ENCODE peak calls at places on chromosomes 7 and 10, in seven cellular contexts. One of them, this sample, is unnamed.
A peak's percentile ranks its signal among the peaks of the same experiment; 100 is the strongest.

GRCh38 chr7:7438851-7439250 is 96.8 kb downstream of the COL28A1 start:
- DNase-seq in IMR-90: peak; percentile 99
- DNase-seq in uterus: no peak
- DNase-seq in HCT116: peak; percentile 87
- DNase-seq in K562: no peak
- DNase-seq in right lobe of liver: no peak
- DNase-seq in adrenal gland: no peak
- DNase-seq in this sample: no peak

GRCh38 chr7:101172854-101173751 is 7.0 kb downstream of the NAT16 start:
- DNase-seq in IMR-90: peak; percentile 71
- DNase-seq in uterus: no peak
- DNase-seq in HCT116: no peak
- DNase-seq in K562: peak; percentile 47
- DNase-seq in right lobe of liver: peak; percentile 83
- DNase-seq in adrenal gland: peak; percentile 85
- DNase-seq in this sample: no peak

GRCh38 chr10:61830072-61830845 is 71.2 kb upstream of the ARID5B start:
- DNase-seq in IMR-90: no peak
- DNase-seq in uterus: no peak
- DNase-seq in HCT116: no peak
- DNase-seq in K562: peak; percentile 24
- DNase-seq in right lobe of liver: no peak
- DNase-seq in adrenal gland: no peak
- DNase-seq in this sample: no peak

GRCh38 chr10:87541114-87541513 is 36.4 kb downstream of the MINPP1 start:
- DNase-seq in IMR-90: peak; percentile 76
- DNase-seq in uterus: no peak
- DNase-seq in HCT116: no peak
- DNase-seq in K562: no peak
- DNase-seq in right lobe of liver: no peak
- DNase-seq in adrenal gland: no peak
- DNase-seq in this sample: no peak

GRCh38 chr10:99630991-99631390 is 10.8 kb upstream of the SLC25A28 start:
- DNase-seq in IMR-90: peak; percentile 15
- DNase-seq in uterus: no peak
- DNase-seq in HCT116: no peak
- DNase-seq in K562: no peak
- DNase-seq in right lobe of liver: no peak
- DNase-seq in adrenal gland: no peak
- DNase-seq in this sample: no peak

GRCh38 chr10:74292871-74293427 is 141.9 kb downstream of the ADK start:
- DNase-seq in IMR-90: peak; percentile 87
- DNase-seq in uterus: no peak
- DNase-seq in HCT116: peak; percentile 10
- DNase-seq in K562: no peak
- DNase-seq in right lobe of liver: no peak
- DNase-seq in adrenal gland: no peak
- DNase-seq in this sample: no peak

GRCh38 chr7:90689256-90689655 is 93.1 kb downstream of the CDK14 start:
- DNase-seq in IMR-90: no peak
- DNase-seq in uterus: no peak
- DNase-seq in HCT116: no peak
- DNase-seq in K562: no peak
- DNase-seq in right lobe of liver: no peak
- DNase-seq in adrenal gland: no peak
- DNase-seq in this sample: no peak

GRCh38 chr7:1855396-1856160 is 185.5 kb downstream of the ELFN1 start:
- DNase-seq in IMR-90: no peak
- DNase-seq in uterus: no peak
- DNase-seq in HCT116: no peak
- DNase-seq in K562: no peak
- DNase-seq in right lobe of liver: peak; percentile 31
- DNase-seq in adrenal gland: no peak
- DNase-seq in this sample: peak; percentile 45

GRCh38 chr7:134028853-134029252 is 98.3 kb upstream of the LRGUK start:
- DNase-seq in IMR-90: no peak
- DNase-seq in uterus: no peak
- DNase-seq in HCT116: no peak
- DNase-seq in K562: no peak
- DNase-seq in right lobe of liver: no peak
- DNase-seq in adrenal gland: no peak
- DNase-seq in this sample: no peak

GRCh38 chr10:51800121-51800520 is 100.7 kb upstream of the CSTF2T start:
- DNase-seq in IMR-90: no peak
- DNase-seq in uterus: no peak
- DNase-seq in HCT116: no peak
- DNase-seq in K562: no peak
- DNase-seq in right lobe of liver: no peak
- DNase-seq in adrenal gland: no peak
- DNase-seq in this sample: no peak

GRCh38 chr7:150361807-150362621 is 6.6 kb upstream of the REPIN1 start:
- DNase-seq in IMR-90: no peak
- DNase-seq in uterus: no peak
- DNase-seq in HCT116: no peak
- DNase-seq in K562: no peak
- DNase-seq in right lobe of liver: no peak
- DNase-seq in adrenal gland: no peak
- DNase-seq in this sample: peak; percentile 58

GRCh38 chr7:150363872-150364271 is 4.8 kb upstream of the REPIN1 start:
- DNase-seq in IMR-90: no peak
- DNase-seq in uterus: no peak
- DNase-seq in HCT116: no peak
- DNase-seq in K562: no peak
- DNase-seq in right lobe of liver: no peak
- DNase-seq in adrenal gland: no peak
- DNase-seq in this sample: no peak

GRCh38 chr7:150361402-150361801 is 7.2 kb upstream of the REPIN1 start:
- DNase-seq in IMR-90: no peak
- DNase-seq in uterus: no peak
- DNase-seq in HCT116: no peak
- DNase-seq in K562: no peak
- DNase-seq in right lobe of liver: no peak
- DNase-seq in adrenal gland: no peak
- DNase-seq in this sample: peak; percentile 44

GRCh38 chr7:150360682-150361058 is 8.0 kb upstream of the REPIN1 start:
- DNase-seq in IMR-90: no peak
- DNase-seq in uterus: no peak
- DNase-seq in HCT116: no peak
- DNase-seq in K562: no peak
- DNase-seq in right lobe of liver: no peak
- DNase-seq in adrenal gland: no peak
- DNase-seq in this sample: peak; percentile 10

DNA sequence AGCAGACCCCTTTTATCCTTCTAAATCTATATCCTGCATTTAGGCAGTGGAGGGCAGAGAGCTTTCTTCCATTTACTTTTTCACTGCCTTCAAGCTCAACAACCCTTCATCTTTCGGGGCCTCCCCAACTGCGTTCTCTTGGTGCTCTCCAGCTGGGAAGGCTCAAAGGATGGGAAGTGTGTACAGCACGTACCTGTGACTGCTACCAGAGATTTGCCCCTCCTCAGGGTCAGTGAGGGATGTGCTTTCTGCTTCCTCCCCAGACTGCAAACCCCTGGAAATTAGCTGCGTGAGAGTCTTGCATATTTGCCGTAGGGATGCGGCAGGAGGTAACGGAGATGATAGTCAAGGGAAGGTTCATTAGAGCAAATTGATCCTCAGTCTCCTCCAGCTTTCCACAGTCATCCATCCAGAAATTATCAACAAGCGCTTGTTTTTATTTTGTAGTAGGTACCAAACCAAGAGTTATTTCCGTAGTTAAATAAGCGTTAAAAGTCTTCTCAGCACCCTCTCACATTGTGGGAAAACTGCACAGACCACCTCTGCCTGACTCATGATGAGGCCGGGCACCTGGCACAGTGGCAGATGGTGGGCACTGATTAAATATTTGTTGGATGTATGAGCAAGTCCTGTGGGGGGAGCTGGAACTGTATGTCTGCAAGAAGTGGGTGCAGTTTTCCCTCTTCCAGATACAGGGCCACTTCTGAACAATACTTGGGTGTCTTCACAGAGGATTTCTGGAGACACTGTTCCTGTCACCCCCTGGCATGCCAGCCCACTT is 5.4 kb upstream of the REPIN1 start:
- DNase-seq in IMR-90: no peak
- DNase-seq in uterus: no peak
- DNase-seq in HCT116: no peak
- DNase-seq in K562: no peak
- DNase-seq in right lobe of liver: no peak
- DNase-seq in adrenal gland: no peak
- DNase-seq in this sample: peak; percentile 25
- H3K4me1 ChIP-seq in IMR-90: peaks cover 2% of the 10 kb centered on the region
- H3K4me1 ChIP-seq in uterus: no peaks in the 10 kb centered on the region
- H3K4me1 ChIP-seq in HCT116: peaks cover 8% of the 10 kb centered on the region
- H3K4me1 ChIP-seq in K562: peaks cover 22% of the 10 kb centered on the region
- H3K4me1 ChIP-seq in right lobe of liver: peaks cover 9% of the 10 kb centered on the region
- H3K4me1 ChIP-seq in adrenal gland: peaks cover 6% of the 10 kb centered on the region
- H3K4me1 ChIP-seq in this sample: no peaks in the 10 kb centered on the region

GRCh38 chr10:96612052-96612830 is 25.4 kb upstream of the TM9SF3 start:
- DNase-seq in IMR-90: no peak
- DNase-seq in uterus: no peak
- DNase-seq in HCT116: no peak
- DNase-seq in K562: no peak
- DNase-seq in right lobe of liver: no peak
- DNase-seq in adrenal gland: no peak
- DNase-seq in this sample: no peak

GRCh38 chr10:96613565-96613964 is 26.8 kb upstream of the TM9SF3 start:
- DNase-seq in IMR-90: peak; percentile 3
- DNase-seq in uterus: no peak
- DNase-seq in HCT116: no peak
- DNase-seq in K562: no peak
- DNase-seq in right lobe of liver: no peak
- DNase-seq in adrenal gland: peak; percentile 68
- DNase-seq in this sample: no peak

GRCh38 chr10:96608262-96608661 is 21.4 kb upstream of the TM9SF3 start:
- DNase-seq in IMR-90: no peak
- DNase-seq in uterus: no peak
- DNase-seq in HCT116: no peak
- DNase-seq in K562: no peak
- DNase-seq in right lobe of liver: no peak
- DNase-seq in adrenal gland: no peak
- DNase-seq in this sample: no peak

GRCh38 chr10:96608815-96609214 is 22.0 kb upstream of the TM9SF3 start:
- DNase-seq in IMR-90: no peak
- DNase-seq in uterus: no peak
- DNase-seq in HCT116: no peak
- DNase-seq in K562: no peak
- DNase-seq in right lobe of liver: no peak
- DNase-seq in adrenal gland: no peak
- DNase-seq in this sample: no peak

GRCh38 chr10:96610817-96611216 is 24.0 kb upstream of the TM9SF3 start:
- DNase-seq in IMR-90: no peak
- DNase-seq in uterus: no peak
- DNase-seq in HCT116: no peak
- DNase-seq in K562: no peak
- DNase-seq in right lobe of liver: no peak
- DNase-seq in adrenal gland: no peak
- DNase-seq in this sample: no peak
- H3K36me3 ChIP-seq in IMR-90: no peaks in the 10 kb centered on the region
- H3K36me3 ChIP-seq in uterus: no peaks in the 10 kb centered on the region
- H3K36me3 ChIP-seq in HCT116: no peaks in the 10 kb centered on the region
- H3K36me3 ChIP-seq in K562: no peaks in the 10 kb centered on the region
- H3K36me3 ChIP-seq in right lobe of liver: no peaks in the 10 kb centered on the region
- H3K36me3 ChIP-seq in adrenal gland: no peaks in the 10 kb centered on the region
- H3K36me3 ChIP-seq in this sample: no peaks in the 10 kb centered on the region

GRCh38 chr7:129952653-129953560 is at the start of gene UBE2H:
- DNase-seq in IMR-90: peak; percentile 90
- DNase-seq in uterus: peak; percentile 90
- DNase-seq in HCT116: peak; percentile 83
- DNase-seq in K562: peak; percentile 99
- DNase-seq in right lobe of liver: peak; percentile 95
- DNase-seq in adrenal gland: peak; percentile 94
- DNase-seq in this sample: peak; percentile 96
- TF ChIP-seq POLR2A in IMR-90: peak; percentile 85
- TF ChIP-seq POLR2A in uterus: peak; percentile 100
- TF ChIP-seq POLR2A in HCT116: peak; percentile 52
- TF ChIP-seq POLR2A in K562: peak; percentile 73
- TF ChIP-seq POLR2A in right lobe of liver: peak; percentile 94
- TF ChIP-seq POLR2A in adrenal gland: peak; percentile 92
- TF ChIP-seq POLR2A in this sample: peak; percentile 91

GRCh38 chr10:33114451-33114944 is 156.5 kb upstream of the ITGB1 start:
- DNase-seq in IMR-90: peak; percentile 67
- DNase-seq in uterus: no peak
- DNase-seq in HCT116: no peak
- DNase-seq in K562: no peak
- DNase-seq in right lobe of liver: no peak
- DNase-seq in adrenal gland: no peak
- DNase-seq in this sample: no peak

GRCh38 chr10:33117816-33118215 is 159.8 kb upstream of the ITGB1 start:
- DNase-seq in IMR-90: no peak
- DNase-seq in uterus: no peak
- DNase-seq in HCT116: no peak
- DNase-seq in K562: no peak
- DNase-seq in right lobe of liver: no peak
- DNase-seq in adrenal gland: no peak
- DNase-seq in this sample: no peak

GRCh38 chr10:33115720-33116119 is 157.7 kb upstream of the ITGB1 start:
- DNase-seq in IMR-90: peak; percentile 63
- DNase-seq in uterus: no peak
- DNase-seq in HCT116: no peak
- DNase-seq in K562: no peak
- DNase-seq in right lobe of liver: no peak
- DNase-seq in adrenal gland: no peak
- DNase-seq in this sample: no peak

GRCh38 chr10:33113111-33113856 is 155.3 kb upstream of the ITGB1 start:
- DNase-seq in IMR-90: peak; percentile 91
- DNase-seq in uterus: no peak
- DNase-seq in HCT116: no peak
- DNase-seq in K562: no peak
- DNase-seq in right lobe of liver: no peak
- DNase-seq in adrenal gland: no peak
- DNase-seq in this sample: no peak

DNA sequence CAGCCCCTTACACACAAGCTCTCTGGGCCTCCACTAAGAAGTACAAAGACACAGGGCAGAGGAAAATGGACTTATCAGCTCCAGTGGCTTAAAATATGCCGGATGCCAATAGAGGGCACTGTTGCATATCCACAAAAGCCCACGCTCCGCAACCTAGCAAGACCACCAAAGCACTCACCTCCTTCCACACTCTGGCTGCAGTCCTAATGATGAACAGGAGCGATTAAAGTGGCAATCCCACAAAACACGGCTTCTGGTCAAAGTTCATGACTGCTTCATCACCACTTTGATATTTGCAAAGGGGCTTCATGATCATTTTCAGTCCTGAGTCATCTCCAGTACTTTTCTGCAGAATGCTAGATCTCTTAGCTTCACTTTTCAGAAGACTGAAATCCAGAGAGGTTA is 158.3 kb upstream of the ITGB1 start:
- DNase-seq in IMR-90: peak; percentile 83
- DNase-seq in uterus: peak; percentile 23
- DNase-seq in HCT116: peak; percentile 41
- DNase-seq in K562: peak; percentile 34
- DNase-seq in right lobe of liver: no peak
- DNase-seq in adrenal gland: peak; percentile 48
- DNase-seq in this sample: no peak
- H3K4me1 ChIP-seq in IMR-90: peaks cover 18% of the 10 kb centered on the region
- H3K4me1 ChIP-seq in uterus: no peaks in the 10 kb centered on the region
- H3K4me1 ChIP-seq in HCT116: no peaks in the 10 kb centered on the region
- H3K4me1 ChIP-seq in K562: no peaks in the 10 kb centered on the region
- H3K4me1 ChIP-seq in right lobe of liver: no peaks in the 10 kb centered on the region
- H3K4me1 ChIP-seq in adrenal gland: peaks cover 10% of the 10 kb centered on the region
- H3K4me1 ChIP-seq in this sample: no peaks in the 10 kb centered on the region